ENCODE peak calls at places on chromosomes 4 and X, in seven cellular contexts. One of them, this sample, is unnamed.

GRCh38 chrX:40299028-40299479 is 201.3 kb upstream of the BCOR start:
- DNase-seq in HCT116: no peak
- DNase-seq in IMR-90: no peak
- DNase-seq in A549: no peak
- DNase-seq in suprapubic skin: peak; percentile 66
- DNase-seq in right lobe of liver: no peak
- DNase-seq in body of pancreas: no peak
- DNase-seq in this sample: no peak

GRCh38 chr4:100188829-100189228 is 1.4 kb downstream of the DDIT4L start:
- DNase-seq in suprapubic skin: no peak
- DNase-seq in right lobe of liver: no peak
- DNase-seq in A549: no peak
- DNase-seq in IMR-90: no peak
- DNase-seq in HCT116: no peak
- DNase-seq in body of pancreas: no peak
- DNase-seq in this sample: peak; percentile 86

GRCh38 chrX:109839694-109840358 is 106.8 kb upstream of the ACSL4 start:
- DNase-seq in suprapubic skin: peak; percentile 57
- DNase-seq in HCT116: peak; percentile 10
- DNase-seq in IMR-90: no peak
- DNase-seq in body of pancreas: peak; percentile 11
- DNase-seq in A549: peak; percentile 16
- DNase-seq in right lobe of liver: no peak
- DNase-seq in this sample: peak; percentile 11

GRCh38 chrX:47515941-47516649 is 33.1 kb upstream of the ZNF41 start:
- DNase-seq in right lobe of liver: no peak
- DNase-seq in A549: peak; percentile 34
- DNase-seq in IMR-90: peak; percentile 45
- DNase-seq in HCT116: no peak
- DNase-seq in suprapubic skin: no peak
- DNase-seq in body of pancreas: no peak
- DNase-seq in this sample: no peak

GRCh38 chr4:33184684-33185083 is 2464.5 kb downstream of the PCDH7 start:
- DNase-seq in suprapubic skin: no peak
- DNase-seq in A549: no peak
- DNase-seq in IMR-90: no peak
- DNase-seq in right lobe of liver: no peak
- DNase-seq in HCT116: no peak
- DNase-seq in body of pancreas: no peak
- DNase-seq in this sample: no peak

GRCh38 chr4:164439037-164439436 is 314.9 kb upstream of the SMIM31 start:
- DNase-seq in suprapubic skin: no peak
- DNase-seq in A549: no peak
- DNase-seq in body of pancreas: no peak
- DNase-seq in HCT116: no peak
- DNase-seq in right lobe of liver: no peak
- DNase-seq in IMR-90: no peak
- DNase-seq in this sample: no peak

GRCh38 chrX:121307441-121307840 is 260.0 kb downstream of the GLUD2 start:
- DNase-seq in right lobe of liver: no peak
- DNase-seq in body of pancreas: no peak
- DNase-seq in HCT116: no peak
- DNase-seq in suprapubic skin: no peak
- DNase-seq in IMR-90: no peak
- DNase-seq in A549: no peak
- DNase-seq in this sample: no peak

GRCh38 chrX:66018585-66019309 is 21.1 kb downstream of the VSIG4 start:
- DNase-seq in IMR-90: no peak
- DNase-seq in right lobe of liver: no peak
- DNase-seq in suprapubic skin: no peak
- DNase-seq in A549: no peak
- DNase-seq in body of pancreas: no peak
- DNase-seq in HCT116: no peak
- DNase-seq in this sample: no peak

GRCh38 chr4:83961575-83961974 is 425.7 kb downstream of the GPAT3 start:
- DNase-seq in right lobe of liver: no peak
- DNase-seq in A549: peak; percentile 21
- DNase-seq in suprapubic skin: no peak
- DNase-seq in IMR-90: peak; percentile 23
- DNase-seq in body of pancreas: no peak
- DNase-seq in HCT116: no peak
- DNase-seq in this sample: no peak

GRCh38 chrX:103310592-103311400 is at the start of gene BEX2:
- DNase-seq in A549: peak; percentile 60
- DNase-seq in suprapubic skin: peak; percentile 66
- DNase-seq in right lobe of liver: peak; percentile 40
- DNase-seq in body of pancreas: peak; percentile 91
- DNase-seq in HCT116: peak; percentile 40
- DNase-seq in IMR-90: no peak
- DNase-seq in this sample: peak; percentile 28

GRCh38 chrX:114152130-114152529 is 431.8 kb upstream of the HTR2C start:
- DNase-seq in HCT116: peak; percentile 65
- DNase-seq in A549: peak; percentile 73
- DNase-seq in IMR-90: no peak
- DNase-seq in suprapubic skin: no peak
- DNase-seq in right lobe of liver: no peak
- DNase-seq in body of pancreas: no peak
- DNase-seq in this sample: no peak

GRCh38 chr4:59966758-59967157 is 1233.4 kb upstream of the ADGRL3 start:
- DNase-seq in suprapubic skin: no peak
- DNase-seq in IMR-90: no peak
- DNase-seq in body of pancreas: no peak
- DNase-seq in right lobe of liver: no peak
- DNase-seq in HCT116: no peak
- DNase-seq in A549: no peak
- DNase-seq in this sample: no peak

GRCh38 chr4:28639747-28640146 is 1779.1 kb downstream of the STIM2 start:
- DNase-seq in IMR-90: no peak
- DNase-seq in suprapubic skin: no peak
- DNase-seq in body of pancreas: no peak
- DNase-seq in A549: no peak
- DNase-seq in HCT116: no peak
- DNase-seq in right lobe of liver: no peak
- DNase-seq in this sample: no peak

GRCh38 chr4:84750260-84750955 is 167.5 kb downstream of the CDS1 start:
- DNase-seq in right lobe of liver: no peak
- DNase-seq in IMR-90: peak; percentile 65
- DNase-seq in suprapubic skin: no peak
- DNase-seq in body of pancreas: no peak
- DNase-seq in A549: peak; percentile 29
- DNase-seq in HCT116: peak; percentile 12
- DNase-seq in this sample: no peak

GRCh38 chrX:17692709-17693346 is 44.5 kb upstream of the SCML1 start:
- DNase-seq in suprapubic skin: no peak
- DNase-seq in IMR-90: peak; percentile 84
- DNase-seq in HCT116: no peak
- DNase-seq in A549: no peak
- DNase-seq in right lobe of liver: no peak
- DNase-seq in body of pancreas: no peak
- DNase-seq in this sample: no peak

GRCh38 chr4:14222630-14223029 is 595.1 kb upstream of the BOD1L1 start:
- DNase-seq in body of pancreas: no peak
- DNase-seq in right lobe of liver: no peak
- DNase-seq in IMR-90: no peak
- DNase-seq in A549: no peak
- DNase-seq in HCT116: no peak
- DNase-seq in suprapubic skin: no peak
- DNase-seq in this sample: no peak

GRCh38 chrX:26466387-26466786 is 250.4 kb downstream of the MAGEB5 start:
- DNase-seq in HCT116: no peak
- DNase-seq in suprapubic skin: no peak
- DNase-seq in IMR-90: no peak
- DNase-seq in body of pancreas: no peak
- DNase-seq in A549: no peak
- DNase-seq in right lobe of liver: no peak
- DNase-seq in this sample: no peak

GRCh38 chr4:2869659-2870058 is 26.0 kb downstream of the ADD1 start:
- DNase-seq in HCT116: no peak
- DNase-seq in A549: no peak
- DNase-seq in suprapubic skin: no peak
- DNase-seq in body of pancreas: no peak
- DNase-seq in right lobe of liver: no peak
- DNase-seq in IMR-90: no peak
- DNase-seq in this sample: no peak
- H3K27ac ChIP-seq in HCT116: no peak overlapping the region
- H3K27ac ChIP-seq in A549: no peak overlapping the region
- H3K27ac ChIP-seq in suprapubic skin: no peak overlapping the region
- H3K27ac ChIP-seq in body of pancreas: no peak overlapping the region
- H3K27ac ChIP-seq in right lobe of liver: peak overlapping the region; percentile 66
- H3K27ac ChIP-seq in IMR-90: no peak overlapping the region
- H3K27ac ChIP-seq in this sample: peak overlapping the region; percentile 84

GRCh38 chr4:39181905-39182638 is at the start of gene WDR19:
- DNase-seq in A549: peak; percentile 98
- DNase-seq in body of pancreas: peak; percentile 99
- DNase-seq in right lobe of liver: peak; percentile 100
- DNase-seq in HCT116: peak; percentile 99
- DNase-seq in suprapubic skin: peak; percentile 99
- DNase-seq in IMR-90: peak; percentile 99
- DNase-seq in this sample: peak; percentile 99
- TF ChIP-seq POLR2A in A549: peak; percentile 17
- TF ChIP-seq POLR2A in body of pancreas: no peak
- TF ChIP-seq POLR2A in right lobe of liver: peak; percentile 35
- TF ChIP-seq POLR2A in HCT116: no peak
- TF ChIP-seq POLR2A in suprapubic skin: no peak
- TF ChIP-seq POLR2A in IMR-90: no peak
- TF ChIP-seq POLR2A in this sample: peak; percentile 45

GRCh38 chr4:115108850-115109249 is 4.6 kb downstream of the NDST4 start:
- DNase-seq in suprapubic skin: no peak
- DNase-seq in body of pancreas: no peak
- DNase-seq in HCT116: no peak
- DNase-seq in A549: no peak
- DNase-seq in right lobe of liver: no peak
- DNase-seq in IMR-90: no peak
- DNase-seq in this sample: no peak

GRCh38 chr4:115110191-115111166 is 2.9 kb downstream of the NDST4 start:
- DNase-seq in body of pancreas: no peak
- DNase-seq in IMR-90: no peak
- DNase-seq in A549: no peak
- DNase-seq in suprapubic skin: no peak
- DNase-seq in HCT116: no peak
- DNase-seq in right lobe of liver: no peak
- DNase-seq in this sample: no peak

GRCh38 chr4:115113382-115114106 is at the start of gene NDST4:
- DNase-seq in IMR-90: no peak
- DNase-seq in suprapubic skin: no peak
- DNase-seq in HCT116: no peak
- DNase-seq in A549: peak; percentile 6
- DNase-seq in right lobe of liver: no peak
- DNase-seq in body of pancreas: peak; percentile 13
- DNase-seq in this sample: no peak
- TF ChIP-seq CTCF in IMR-90: no peak
- TF ChIP-seq CTCF in suprapubic skin: no peak
- TF ChIP-seq CTCF in HCT116: no peak
- TF ChIP-seq CTCF in A549: no peak
- TF ChIP-seq CTCF in right lobe of liver: no peak
- TF ChIP-seq CTCF in body of pancreas: no peak
- TF ChIP-seq CTCF in this sample: no peak

GRCh38 chr4:56531149-56531770 is 25.7 kb downstream of the ARL9 start:
- DNase-seq in A549: no peak
- DNase-seq in body of pancreas: no peak
- DNase-seq in HCT116: no peak
- DNase-seq in IMR-90: no peak
- DNase-seq in right lobe of liver: no peak
- DNase-seq in suprapubic skin: no peak
- DNase-seq in this sample: no peak
- H3K27ac ChIP-seq in A549: no peak overlapping the region
- H3K27ac ChIP-seq in body of pancreas: no peak overlapping the region
- H3K27ac ChIP-seq in HCT116: no peak overlapping the region
- H3K27ac ChIP-seq in IMR-90: no peak overlapping the region
- H3K27ac ChIP-seq in right lobe of liver: no peak overlapping the region
- H3K27ac ChIP-seq in suprapubic skin: no peak overlapping the region
- H3K27ac ChIP-seq in this sample: no peak overlapping the region

GRCh38 chr4:153087671-153088194 is 116.5 kb upstream of the TRIM2 start:
- DNase-seq in suprapubic skin: no peak
- DNase-seq in IMR-90: no peak
- DNase-seq in right lobe of liver: no peak
- DNase-seq in A549: no peak
- DNase-seq in body of pancreas: no peak
- DNase-seq in HCT116: no peak
- DNase-seq in this sample: no peak

GRCh38 chr4:153090670-153091385 is 113.4 kb upstream of the TRIM2 start:
- DNase-seq in body of pancreas: no peak
- DNase-seq in A549: no peak
- DNase-seq in IMR-90: no peak
- DNase-seq in suprapubic skin: no peak
- DNase-seq in right lobe of liver: no peak
- DNase-seq in HCT116: no peak
- DNase-seq in this sample: no peak

GRCh38 chr4:153094435-153094834 is 109.8 kb upstream of the TRIM2 start:
- DNase-seq in right lobe of liver: no peak
- DNase-seq in A549: no peak
- DNase-seq in suprapubic skin: no peak
- DNase-seq in body of pancreas: no peak
- DNase-seq in HCT116: no peak
- DNase-seq in IMR-90: no peak
- DNase-seq in this sample: no peak

GRCh38 chr4:153084939-153085630 is 119.2 kb upstream of the TRIM2 start:
- DNase-seq in right lobe of liver: peak; percentile 77
- DNase-seq in A549: peak; percentile 55
- DNase-seq in body of pancreas: peak; percentile 67
- DNase-seq in HCT116: peak; percentile 44
- DNase-seq in suprapubic skin: peak; percentile 87
- DNase-seq in IMR-90: peak; percentile 60
- DNase-seq in this sample: peak; percentile 52

GRCh38 chr4:153089781-153090180 is 114.5 kb upstream of the TRIM2 start:
- DNase-seq in IMR-90: no peak
- DNase-seq in A549: no peak
- DNase-seq in right lobe of liver: no peak
- DNase-seq in suprapubic skin: no peak
- DNase-seq in body of pancreas: no peak
- DNase-seq in HCT116: no peak
- DNase-seq in this sample: no peak
- TF ChIP-seq POLR2A in IMR-90: no peak
- TF ChIP-seq POLR2A in A549: no peak
- TF ChIP-seq POLR2A in right lobe of liver: no peak
- TF ChIP-seq POLR2A in suprapubic skin: no peak
- TF ChIP-seq POLR2A in body of pancreas: no peak
- TF ChIP-seq POLR2A in HCT116: no peak
- TF ChIP-seq POLR2A in this sample: no peak

GRCh38 chrX:115958687-115959359 is 211.7 kb upstream of the AGTR2 start:
- DNase-seq in HCT116: no peak
- DNase-seq in A549: no peak
- DNase-seq in right lobe of liver: no peak
- DNase-seq in suprapubic skin: no peak
- DNase-seq in body of pancreas: no peak
- DNase-seq in IMR-90: no peak
- DNase-seq in this sample: no peak
- TF ChIP-seq CTCF in HCT116: no peak
- TF ChIP-seq CTCF in A549: no peak
- TF ChIP-seq CTCF in right lobe of liver: peak; percentile 12
- TF ChIP-seq CTCF in suprapubic skin: no peak
- TF ChIP-seq CTCF in body of pancreas: no peak
- TF ChIP-seq CTCF in IMR-90: no peak
- TF ChIP-seq CTCF in this sample: no peak

DNA sequence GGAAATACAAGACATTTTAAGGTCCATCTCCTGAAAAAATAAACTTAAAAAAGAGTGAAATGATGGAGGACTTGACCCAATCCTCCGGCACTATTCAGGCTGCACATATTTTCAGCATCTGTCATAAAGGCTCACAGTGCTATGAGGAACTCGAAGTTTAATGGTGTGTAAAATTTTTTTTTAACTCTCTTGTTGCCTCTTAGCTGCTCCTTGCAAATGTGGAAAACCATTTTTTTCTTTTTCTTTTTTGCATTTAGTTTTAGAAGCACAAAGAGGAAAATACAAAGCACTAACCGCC is 204.7 kb downstream of the MID1 start:
- DNase-seq in suprapubic skin: no peak
- DNase-seq in A549: no peak
- DNase-seq in body of pancreas: no peak
- DNase-seq in right lobe of liver: no peak
- DNase-seq in IMR-90: peak; percentile 51
- DNase-seq in HCT116: no peak
- DNase-seq in this sample: no peak
- H3K27ac ChIP-seq in suprapubic skin: peak overlapping the region; percentile 38
- H3K27ac ChIP-seq in A549: no peak overlapping the region
- H3K27ac ChIP-seq in body of pancreas: no peak overlapping the region
- H3K27ac ChIP-seq in right lobe of liver: no peak overlapping the region
- H3K27ac ChIP-seq in IMR-90: peak overlapping the region; percentile 79
- H3K27ac ChIP-seq in HCT116: no peak overlapping the region
- H3K27ac ChIP-seq in this sample: no peak overlapping the region